ENCODE peak calls at places on chromosomes 6 and 20, in ten cellular contexts. One of them, this sample, is unnamed.

GRCh38 chr6:116444991-116445566 is 16.1 kb upstream of the CALHM6 start:
- DNase-seq in HFF-Myc: no peak
- DNase-seq in uterus: no peak
- DNase-seq in neural progenitor cell: no peak
- DNase-seq in GM12878: no peak
- DNase-seq in omental fat pad: no peak
- DNase-seq in fibroblast of pulmonary artery: no peak
- DNase-seq in esophagus squamous epithelium: no peak
- DNase-seq in CD4-positive, alpha-beta T cell: no peak
- DNase-seq in glutamatergic neuron: no peak
- DNase-seq in this sample: no peak

GRCh38 chr20:21175433-21175832 is 49.6 kb downstream of the KIZ start:
- DNase-seq in HFF-Myc: no peak
- DNase-seq in uterus: no peak
- DNase-seq in neural progenitor cell: no peak
- DNase-seq in GM12878: no peak
- DNase-seq in omental fat pad: no peak
- DNase-seq in fibroblast of pulmonary artery: no peak
- DNase-seq in esophagus squamous epithelium: no peak
- DNase-seq in CD4-positive, alpha-beta T cell: no peak
- DNase-seq in glutamatergic neuron: no peak
- DNase-seq in this sample: no peak

GRCh38 chr20:52083627-52084232 is 107.8 kb downstream of the ZFP64 start:
- DNase-seq in HFF-Myc: peak; percentile 46
- DNase-seq in uterus: peak; percentile 54
- DNase-seq in neural progenitor cell: peak; percentile 82
- DNase-seq in GM12878: no peak
- DNase-seq in omental fat pad: peak; percentile 33
- DNase-seq in fibroblast of pulmonary artery: peak; percentile 83
- DNase-seq in esophagus squamous epithelium: no peak
- DNase-seq in CD4-positive, alpha-beta T cell: no peak
- DNase-seq in glutamatergic neuron: peak; percentile 60
- DNase-seq in this sample: peak; percentile 73

GRCh38 chr6:56671651-56672461 is 29.2 kb upstream of the DST start:
- DNase-seq in HFF-Myc: no peak
- DNase-seq in uterus: peak; percentile 24
- DNase-seq in neural progenitor cell: no peak
- DNase-seq in GM12878: no peak
- DNase-seq in omental fat pad: no peak
- DNase-seq in fibroblast of pulmonary artery: no peak
- DNase-seq in esophagus squamous epithelium: no peak
- DNase-seq in CD4-positive, alpha-beta T cell: no peak
- DNase-seq in glutamatergic neuron: no peak
- DNase-seq in this sample: no peak

GRCh38 chr6:161130606-161131005 is 139.0 kb downstream of the MAP3K4 start:
- DNase-seq in HFF-Myc: no peak
- DNase-seq in uterus: no peak
- DNase-seq in neural progenitor cell: no peak
- DNase-seq in GM12878: no peak
- DNase-seq in omental fat pad: no peak
- DNase-seq in fibroblast of pulmonary artery: no peak
- DNase-seq in esophagus squamous epithelium: no peak
- DNase-seq in CD4-positive, alpha-beta T cell: no peak
- DNase-seq in glutamatergic neuron: no peak
- DNase-seq in this sample: no peak

GRCh38 chr6:113739066-113739655 is 118.0 kb upstream of the MARCKS start:
- DNase-seq in HFF-Myc: no peak
- DNase-seq in uterus: no peak
- DNase-seq in neural progenitor cell: no peak
- DNase-seq in GM12878: no peak
- DNase-seq in omental fat pad: no peak
- DNase-seq in fibroblast of pulmonary artery: no peak
- DNase-seq in esophagus squamous epithelium: no peak
- DNase-seq in CD4-positive, alpha-beta T cell: no peak
- DNase-seq in glutamatergic neuron: no peak
- DNase-seq in this sample: no peak

GRCh38 chr6:144133225-144133821 is 17.0 kb upstream of the STX11 start:
- DNase-seq in HFF-Myc: no peak
- DNase-seq in uterus: no peak
- DNase-seq in neural progenitor cell: no peak
- DNase-seq in GM12878: no peak
- DNase-seq in omental fat pad: no peak
- DNase-seq in fibroblast of pulmonary artery: no peak
- DNase-seq in esophagus squamous epithelium: no peak
- DNase-seq in CD4-positive, alpha-beta T cell: no peak
- DNase-seq in glutamatergic neuron: no peak
- DNase-seq in this sample: no peak

GRCh38 chr6:105178110-105178509 is 1.7 kb downstream of the POPDC3 start:
- DNase-seq in HFF-Myc: no peak
- DNase-seq in uterus: no peak
- DNase-seq in neural progenitor cell: no peak
- DNase-seq in GM12878: no peak
- DNase-seq in omental fat pad: no peak
- DNase-seq in fibroblast of pulmonary artery: peak; percentile 82
- DNase-seq in esophagus squamous epithelium: no peak
- DNase-seq in CD4-positive, alpha-beta T cell: no peak
- DNase-seq in glutamatergic neuron: no peak
- DNase-seq in this sample: no peak

GRCh38 chr6:45438156-45438555 is 60.4 kb upstream of the SUPT3H start:
- DNase-seq in HFF-Myc: no peak
- DNase-seq in uterus: no peak
- DNase-seq in neural progenitor cell: no peak
- DNase-seq in GM12878: no peak
- DNase-seq in omental fat pad: no peak
- DNase-seq in fibroblast of pulmonary artery: no peak
- DNase-seq in esophagus squamous epithelium: no peak
- DNase-seq in CD4-positive, alpha-beta T cell: no peak
- DNase-seq in glutamatergic neuron: no peak
- DNase-seq in this sample: no peak

GRCh38 chr20:32325706-32326506 is 32.2 kb upstream of the ASXL1 start:
- DNase-seq in HFF-Myc: peak; percentile 15
- DNase-seq in uterus: no peak
- DNase-seq in neural progenitor cell: no peak
- DNase-seq in GM12878: no peak
- DNase-seq in omental fat pad: no peak
- DNase-seq in fibroblast of pulmonary artery: peak; percentile 75
- DNase-seq in esophagus squamous epithelium: no peak
- DNase-seq in CD4-positive, alpha-beta T cell: no peak
- DNase-seq in glutamatergic neuron: no peak
- DNase-seq in this sample: no peak

GRCh38 chr20:51715028-51715872 is 52.9 kb downstream of the ATP9A start:
- DNase-seq in HFF-Myc: no peak
- DNase-seq in uterus: no peak
- DNase-seq in neural progenitor cell: no peak
- DNase-seq in GM12878: no peak
- DNase-seq in omental fat pad: no peak
- DNase-seq in fibroblast of pulmonary artery: no peak
- DNase-seq in esophagus squamous epithelium: no peak
- DNase-seq in CD4-positive, alpha-beta T cell: no peak
- DNase-seq in glutamatergic neuron: no peak
- DNase-seq in this sample: no peak

GRCh38 chr6:140486468-140487361 is 1112.3 kb upstream of the CITED2 start:
- DNase-seq in HFF-Myc: no peak
- DNase-seq in uterus: no peak
- DNase-seq in neural progenitor cell: no peak
- DNase-seq in GM12878: no peak
- DNase-seq in omental fat pad: no peak
- DNase-seq in fibroblast of pulmonary artery: peak; percentile 15
- DNase-seq in esophagus squamous epithelium: no peak
- DNase-seq in CD4-positive, alpha-beta T cell: no peak
- DNase-seq in glutamatergic neuron: no peak
- DNase-seq in this sample: no peak

GRCh38 chr6:53109612-53110011 is 39.0 kb downstream of the GCM1 start:
- DNase-seq in HFF-Myc: no peak
- DNase-seq in uterus: no peak
- DNase-seq in neural progenitor cell: no peak
- DNase-seq in GM12878: no peak
- DNase-seq in omental fat pad: no peak
- DNase-seq in fibroblast of pulmonary artery: no peak
- DNase-seq in esophagus squamous epithelium: no peak
- DNase-seq in CD4-positive, alpha-beta T cell: no peak
- DNase-seq in glutamatergic neuron: no peak
- DNase-seq in this sample: no peak

GRCh38 chr6:43821101-43821886 is 51.3 kb downstream of the VEGFA start:
- DNase-seq in HFF-Myc: no peak
- DNase-seq in uterus: no peak
- DNase-seq in neural progenitor cell: no peak
- DNase-seq in GM12878: no peak
- DNase-seq in omental fat pad: no peak
- DNase-seq in fibroblast of pulmonary artery: no peak
- DNase-seq in esophagus squamous epithelium: no peak
- DNase-seq in CD4-positive, alpha-beta T cell: no peak
- DNase-seq in glutamatergic neuron: no peak
- DNase-seq in this sample: no peak

GRCh38 chr6:43814111-43814510 is 44.1 kb downstream of the VEGFA start:
- DNase-seq in HFF-Myc: no peak
- DNase-seq in uterus: no peak
- DNase-seq in neural progenitor cell: no peak
- DNase-seq in GM12878: no peak
- DNase-seq in omental fat pad: no peak
- DNase-seq in fibroblast of pulmonary artery: no peak
- DNase-seq in esophagus squamous epithelium: no peak
- DNase-seq in CD4-positive, alpha-beta T cell: no peak
- DNase-seq in glutamatergic neuron: no peak
- DNase-seq in this sample: no peak

GRCh38 chr6:43820486-43820885 is 50.5 kb downstream of the VEGFA start:
- DNase-seq in HFF-Myc: no peak
- DNase-seq in uterus: no peak
- DNase-seq in neural progenitor cell: no peak
- DNase-seq in GM12878: no peak
- DNase-seq in omental fat pad: no peak
- DNase-seq in fibroblast of pulmonary artery: no peak
- DNase-seq in esophagus squamous epithelium: no peak
- DNase-seq in CD4-positive, alpha-beta T cell: no peak
- DNase-seq in glutamatergic neuron: no peak
- DNase-seq in this sample: no peak

GRCh38 chr6:43814865-43815264 is 44.9 kb downstream of the VEGFA start:
- DNase-seq in HFF-Myc: no peak
- DNase-seq in uterus: no peak
- DNase-seq in neural progenitor cell: no peak
- DNase-seq in GM12878: no peak
- DNase-seq in omental fat pad: no peak
- DNase-seq in fibroblast of pulmonary artery: no peak
- DNase-seq in esophagus squamous epithelium: no peak
- DNase-seq in CD4-positive, alpha-beta T cell: no peak
- DNase-seq in glutamatergic neuron: no peak
- DNase-seq in this sample: no peak

GRCh38 chr6:43817192-43817591 is 47.2 kb downstream of the VEGFA start:
- DNase-seq in HFF-Myc: no peak
- DNase-seq in uterus: no peak
- DNase-seq in neural progenitor cell: peak; percentile 40
- DNase-seq in GM12878: no peak
- DNase-seq in omental fat pad: no peak
- DNase-seq in fibroblast of pulmonary artery: peak; percentile 23
- DNase-seq in esophagus squamous epithelium: no peak
- DNase-seq in CD4-positive, alpha-beta T cell: no peak
- DNase-seq in glutamatergic neuron: no peak
- DNase-seq in this sample: no peak
- TF ChIP-seq CTCF in HFF-Myc: peak; percentile 40
- TF ChIP-seq CTCF in uterus: no peak
- TF ChIP-seq CTCF in neural progenitor cell: peak; percentile 43
- TF ChIP-seq CTCF in GM12878: peak; percentile 55
- TF ChIP-seq CTCF in omental fat pad: no peak
- TF ChIP-seq CTCF in fibroblast of pulmonary artery: peak; percentile 31
- TF ChIP-seq CTCF in esophagus squamous epithelium: no peak
- TF ChIP-seq CTCF in CD4-positive, alpha-beta T cell: no peak
- TF ChIP-seq CTCF in glutamatergic neuron: no peak
- TF ChIP-seq CTCF in this sample: no peak

DNA sequence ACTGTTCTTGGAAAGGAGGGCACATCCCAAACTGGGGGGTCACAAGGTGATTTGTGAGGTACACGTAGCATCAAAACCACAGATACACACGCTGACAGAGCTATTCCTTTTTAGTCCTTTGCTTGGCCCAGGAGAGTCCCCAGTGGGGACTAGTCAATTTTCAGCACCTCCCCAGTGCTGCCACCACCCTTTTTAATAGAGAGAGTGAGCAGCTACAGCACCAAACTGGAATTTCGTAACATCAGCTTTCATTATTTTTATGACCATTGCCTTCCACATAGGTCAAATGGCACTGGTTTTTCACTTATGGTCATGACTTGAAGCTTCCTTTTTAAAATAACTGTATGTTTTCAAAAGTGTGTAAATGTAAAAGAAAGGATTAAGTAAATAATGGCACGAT is 95.4 kb downstream of the ANKRD60 start:
- DNase-seq in HFF-Myc: no peak
- DNase-seq in uterus: no peak
- DNase-seq in neural progenitor cell: no peak
- DNase-seq in GM12878: no peak
- DNase-seq in omental fat pad: no peak
- DNase-seq in fibroblast of pulmonary artery: no peak
- DNase-seq in esophagus squamous epithelium: no peak
- DNase-seq in CD4-positive, alpha-beta T cell: no peak
- DNase-seq in glutamatergic neuron: no peak
- DNase-seq in this sample: no peak
- TF ChIP-seq CTCF in HFF-Myc: no peak
- TF ChIP-seq CTCF in uterus: no peak
- TF ChIP-seq CTCF in neural progenitor cell: no peak
- TF ChIP-seq CTCF in GM12878: no peak
- TF ChIP-seq CTCF in omental fat pad: no peak
- TF ChIP-seq CTCF in fibroblast of pulmonary artery: no peak
- TF ChIP-seq CTCF in esophagus squamous epithelium: no peak
- TF ChIP-seq CTCF in CD4-positive, alpha-beta T cell: no peak
- TF ChIP-seq CTCF in glutamatergic neuron: no peak
- TF ChIP-seq CTCF in this sample: no peak

GRCh38 chr6:133906050-133906449 is 17.1 kb downstream of the TCF21 start:
- DNase-seq in HFF-Myc: no peak
- DNase-seq in uterus: no peak
- DNase-seq in neural progenitor cell: no peak
- DNase-seq in GM12878: no peak
- DNase-seq in omental fat pad: no peak
- DNase-seq in fibroblast of pulmonary artery: peak; percentile 34
- DNase-seq in esophagus squamous epithelium: no peak
- DNase-seq in CD4-positive, alpha-beta T cell: no peak
- DNase-seq in glutamatergic neuron: no peak
- DNase-seq in this sample: no peak
- TF ChIP-seq CTCF in HFF-Myc: no peak
- TF ChIP-seq CTCF in uterus: no peak
- TF ChIP-seq CTCF in neural progenitor cell: no peak
- TF ChIP-seq CTCF in GM12878: no peak
- TF ChIP-seq CTCF in omental fat pad: no peak
- TF ChIP-seq CTCF in fibroblast of pulmonary artery: no peak
- TF ChIP-seq CTCF in esophagus squamous epithelium: no peak
- TF ChIP-seq CTCF in CD4-positive, alpha-beta T cell: no peak
- TF ChIP-seq CTCF in glutamatergic neuron: no peak
- TF ChIP-seq CTCF in this sample: no peak

DNA sequence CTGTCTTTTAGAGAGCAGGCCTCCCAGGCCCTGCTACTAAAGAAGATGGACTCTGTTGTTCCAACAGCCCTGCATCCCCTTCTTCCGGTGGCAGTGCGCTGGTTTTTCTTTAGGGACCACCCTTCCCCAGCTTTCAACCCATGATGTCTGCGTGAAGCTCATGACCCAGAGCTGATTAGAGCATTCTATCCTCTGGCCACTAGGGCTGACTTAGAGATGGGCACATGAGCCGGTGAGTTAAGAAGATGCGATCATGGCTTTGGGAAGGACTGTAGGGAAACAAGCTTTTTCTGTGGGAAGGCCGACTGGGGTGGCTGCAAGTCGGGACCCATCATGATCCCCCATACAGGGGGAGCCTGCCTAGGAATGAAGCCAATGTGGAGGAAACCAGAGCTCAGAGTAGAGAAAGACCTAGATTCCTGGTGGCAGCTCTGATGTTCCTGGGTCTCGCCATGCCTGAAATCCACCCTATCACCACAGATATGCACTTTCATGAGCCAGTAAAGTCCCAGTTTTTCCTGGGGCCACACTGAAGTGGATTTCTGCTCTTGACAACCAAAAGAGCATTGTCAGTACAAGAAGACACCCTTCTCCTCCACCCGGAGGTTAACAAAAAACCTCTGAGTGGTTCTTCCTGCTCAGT is 29.1 kb upstream of the STX16 start:
- DNase-seq in HFF-Myc: no peak
- DNase-seq in uterus: no peak
- DNase-seq in neural progenitor cell: no peak
- DNase-seq in GM12878: no peak
- DNase-seq in omental fat pad: no peak
- DNase-seq in fibroblast of pulmonary artery: no peak
- DNase-seq in esophagus squamous epithelium: no peak
- DNase-seq in CD4-positive, alpha-beta T cell: no peak
- DNase-seq in glutamatergic neuron: no peak
- DNase-seq in this sample: no peak
- TF ChIP-seq CTCF in HFF-Myc: peak; percentile 21
- TF ChIP-seq CTCF in uterus: peak; percentile 8
- TF ChIP-seq CTCF in neural progenitor cell: no peak
- TF ChIP-seq CTCF in GM12878: peak; percentile 38
- TF ChIP-seq CTCF in omental fat pad: no peak
- TF ChIP-seq CTCF in fibroblast of pulmonary artery: peak; percentile 33
- TF ChIP-seq CTCF in esophagus squamous epithelium: no peak
- TF ChIP-seq CTCF in CD4-positive, alpha-beta T cell: no peak
- TF ChIP-seq CTCF in glutamatergic neuron: no peak
- TF ChIP-seq CTCF in this sample: no peak